ENCODE peak calls at places on chromosomes 5 and 9, in six cellular contexts. W is uterus, Q is left ventricle myocardium inferior, A is GM23338, N is psoas muscle, T is ovary. E is an unnamed sample. For H3K27me3, the result is how much of the 10 kb centered on the place peaks cover.

GRCh38 chr9:125971050-125971449 is 223.9 kb downstream of the PBX3 start:
- DNase-seq in W (no peak), Q (no peak), A (no peak), N (no peak), T (no peak), E (no peak)

GRCh38 chr9:4934976-4935672 is 49.9 kb upstream of the JAK2 start:
- DNase-seq in W (no peak), Q (no peak), A (no peak), N (no peak), T (no peak), E (no peak)

GRCh38 chr5:146647656-146648199 is 131.7 kb upstream of the GPR151 start:
- DNase-seq in W (no peak), Q (no peak), A (no peak), N (no peak), T (no peak), E (peak)

GRCh38 chr9:137382728-137383452 is 40.1 kb downstream of the EXD3 start:
- DNase-seq in W (no peak), Q (no peak), A (peak), N (peak), T (peak), E (no peak)

GRCh38 chr9:69180670-69181069 is 6.6 kb downstream of the TJP2 start:
- DNase-seq in W (no peak), Q (no peak), A (no peak), N (no peak), T (no peak), E (peak)

GRCh38 chr5:180563994-180564393 is 27.3 kb downstream of the SCGB3A1 start:
- DNase-seq in W (no peak), Q (no peak), A (no peak), N (no peak), T (no peak), E (no peak)

GRCh38 chr5:132103380-132103951 is 29.9 kb downstream of the CSF2 start:
- DNase-seq in W (peak), Q (peak), A (no peak), N (peak), T (peak), E (peak)

GRCh38 chr5:9149988-9150387 is 395.9 kb downstream of the SEMA5A start:
- DNase-seq in W (no peak), Q (no peak), A (no peak), N (no peak), T (no peak), E (peak)

GRCh38 chr5:81183811-81184748 is 49.0 kb upstream of the CKMT2 start:
- DNase-seq in W (no peak), Q (no peak), A (no peak), N (no peak), T (no peak), E (no peak)

GRCh38 chr9:26129216-26129615 is 451.0 kb upstream of the TUSC1 start:
- DNase-seq in W (no peak), Q (no peak), A (no peak), N (no peak), T (no peak), E (no peak)

GRCh38 chr5:176441921-176442323 is 6.3 kb upstream of the FAF2 start:
- DNase-seq in W (no peak), Q (no peak), A (peak), N (no peak), T (no peak), E (peak)

GRCh38 chr9:93578844-93579243 is 2.5 kb downstream of the PHF2 start:
- DNase-seq in W (no peak), Q (no peak), A (no peak), N (no peak), T (peak), E (no peak)

GRCh38 chr9:38333047-38333446 is 59.5 kb upstream of the ALDH1B1 start:
- DNase-seq in W (no peak), Q (no peak), A (no peak), N (no peak), T (no peak), E (no peak)

GRCh38 chr9:97558701-97559101 is 57.2 kb downstream of the TMOD1 start:
- DNase-seq in W (no peak), Q (no peak), A (no peak), N (no peak), T (no peak), E (no peak)

GRCh38 chr5:59745422-59745863 is 148.1 kb downstream of the PDE4D start:
- DNase-seq in W (peak), Q (no peak), A (no peak), N (peak), T (no peak), E (peak)

GRCh38 chr9:103514767-103515166 is 519.6 kb downstream of the CYLC2 start:
- DNase-seq in W (no peak), Q (no peak), A (no peak), N (no peak), T (no peak), E (no peak)
- H3K27ac ChIP-seq in W (no peak), Q (no peak), A (no peak), N (no peak), T (no peak), E (no peak)

GRCh38 chr5:151002250-151002649 is 18.1 kb upstream of the GPX3 start:
- DNase-seq in W (no peak), Q (no peak), A (peak), N (no peak), T (peak), E (no peak)
- TF ChIP-seq CTCF in W (peak), Q (peak), A (peak), N (peak), T (peak), E (peak)

DNA sequence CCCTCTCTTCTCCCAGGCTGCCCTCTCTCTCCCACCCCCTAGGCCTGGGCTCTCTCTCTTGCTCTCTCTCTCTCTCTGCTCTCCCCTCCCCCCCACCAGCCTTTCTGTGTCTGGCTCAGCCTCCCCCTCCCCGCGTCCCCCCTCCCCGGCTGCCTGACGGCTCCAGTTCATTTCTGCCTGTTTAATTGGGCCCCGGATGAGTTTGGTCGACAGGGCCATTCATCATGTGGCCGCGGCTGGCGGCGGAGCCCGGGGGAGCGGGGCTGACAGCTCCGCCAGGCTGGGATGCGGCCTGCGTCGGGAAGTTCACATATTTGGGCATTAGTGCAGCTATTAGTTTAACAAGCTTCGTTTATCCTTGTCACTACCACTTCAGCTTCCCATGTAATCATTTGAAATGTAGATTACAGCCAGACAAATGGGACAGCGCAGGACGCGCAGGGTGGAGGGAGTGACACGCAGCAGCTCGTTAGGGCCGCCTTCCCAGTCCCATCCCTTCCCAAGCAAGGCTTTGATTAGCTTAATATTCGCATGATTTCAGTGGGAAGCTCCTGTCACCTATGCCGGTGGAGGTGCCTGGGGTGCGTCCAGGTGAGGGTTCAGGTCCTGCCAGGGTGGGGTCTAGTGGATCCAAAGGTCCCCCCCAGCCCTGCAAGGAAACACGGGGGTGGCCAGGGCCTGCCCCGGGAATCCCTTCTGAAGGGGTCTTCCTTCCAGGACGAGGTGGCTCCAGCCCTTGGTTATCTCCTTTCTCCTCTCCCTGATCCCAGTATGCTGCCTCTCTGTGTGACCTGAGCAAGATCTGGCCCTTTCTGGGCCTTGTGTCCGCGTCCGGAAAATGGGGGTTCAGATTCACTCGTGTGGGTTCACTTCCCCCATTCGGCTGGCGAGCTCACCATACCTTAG is 214.8 kb downstream of the PAX5 start:
- DNase-seq in W (no peak), Q (no peak), A (peak), N (no peak), T (peak), E (no peak)
- H3K27me3 ChIP-seq in W (under half), Q (half or more), A (under half), N (under half), T (under half), E (half or more)

DNA sequence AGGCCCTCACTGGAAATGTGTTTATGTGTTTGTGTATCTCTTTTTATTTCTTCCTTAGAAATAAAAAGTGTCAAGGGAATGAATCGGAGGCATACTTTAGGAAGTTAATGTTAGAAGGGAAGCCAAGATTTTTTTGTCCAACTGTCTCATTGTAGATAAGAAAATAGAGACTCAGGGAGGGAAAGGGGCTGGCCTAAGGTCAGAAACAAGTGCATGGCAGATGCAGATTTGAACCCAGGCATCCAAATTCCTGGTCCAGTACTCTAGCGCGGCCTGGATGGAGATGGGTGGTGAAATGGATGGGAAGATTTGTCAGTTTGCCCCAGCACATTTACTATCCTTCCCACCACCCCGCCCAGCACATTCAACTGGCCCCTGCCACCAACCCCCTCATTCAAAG is 19.9 kb upstream of the TNIP1 start:
- DNase-seq in W (no peak), Q (no peak), A (no peak), N (no peak), T (no peak), E (no peak)
- H3K27ac ChIP-seq in W (peak), Q (peak), A (no peak), N (peak), T (no peak), E (no peak)

DNA sequence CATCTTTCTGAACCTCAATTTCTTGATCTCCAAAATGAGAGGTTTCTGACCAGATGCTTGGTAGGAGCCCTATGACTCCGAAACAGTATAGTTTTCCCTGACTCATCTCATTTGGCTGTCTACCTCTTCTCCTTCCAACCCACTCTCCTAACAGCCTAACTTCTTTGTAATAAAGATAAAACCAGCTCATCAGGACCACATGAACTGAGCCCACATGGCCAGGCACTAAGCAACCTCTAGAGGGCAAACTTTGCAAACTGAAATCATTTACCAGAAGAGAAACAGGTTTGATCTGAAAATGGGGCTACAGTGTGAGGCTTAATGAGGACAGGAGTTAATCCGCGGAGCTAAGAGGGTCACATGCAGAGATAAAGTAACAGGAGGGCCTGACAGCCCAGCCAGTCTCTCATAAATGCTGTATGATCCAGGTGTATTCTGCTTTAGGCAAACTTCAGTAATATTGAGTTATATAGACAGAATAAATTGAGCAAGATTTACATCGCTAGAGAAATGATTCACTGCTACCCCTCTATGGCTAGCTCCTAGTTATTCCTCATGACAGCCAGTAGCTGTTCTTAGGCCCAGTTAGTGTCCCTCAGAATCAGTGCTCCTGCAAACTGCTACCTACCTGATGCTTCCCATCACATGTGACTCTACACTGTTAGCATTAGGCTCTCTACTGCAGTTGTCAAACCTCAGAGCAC is 64.6 kb downstream of the ABCA1 start:
- DNase-seq in W (peak), Q (no peak), A (peak), N (no peak), T (peak), E (no peak)
- TF ChIP-seq CTCF in W (peak), Q (peak), A (peak), N (peak), T (peak), E (peak)

GRCh38 chr9:87606921-87607521 is 109.4 kb downstream of the DAPK1 start:
- DNase-seq in W (no peak), Q (no peak), A (no peak), N (no peak), T (no peak), E (peak)

GRCh38 chr9:87609002-87609401 is 111.3 kb downstream of the DAPK1 start:
- DNase-seq in W (no peak), Q (no peak), A (peak), N (no peak), T (no peak), E (no peak)

GRCh38 chr9:87605676-87606075 is 108.0 kb downstream of the DAPK1 start:
- DNase-seq in W (no peak), Q (no peak), A (no peak), N (no peak), T (no peak), E (no peak)

GRCh38 chr9:87610200-87611155 is 112.8 kb downstream of the DAPK1 start:
- DNase-seq in W (no peak), Q (no peak), A (no peak), N (no peak), T (no peak), E (peak)

GRCh38 chr9:87607859-87608258 is 110.2 kb downstream of the DAPK1 start:
- DNase-seq in W (no peak), Q (no peak), A (no peak), N (no peak), T (no peak), E (no peak)
- H3K27me3 ChIP-seq in W (under half), Q (under half), A (under half), N (under half), T (under half), E (under half)

GRCh38 chr9:124344291-124345050 is 70.8 kb downstream of the PSMB7 start:
- DNase-seq in W (no peak), Q (peak), A (no peak), N (no peak), T (no peak), E (no peak)

GRCh38 chr9:124342402-124342945 is 72.8 kb downstream of the PSMB7 start:
- DNase-seq in W (no peak), Q (no peak), A (no peak), N (no peak), T (no peak), E (no peak)

GRCh38 chr9:124343533-124344290 is 71.5 kb downstream of the PSMB7 start:
- DNase-seq in W (no peak), Q (peak), A (no peak), N (peak), T (no peak), E (no peak)

GRCh38 chr9:124341455-124342170 is 73.6 kb downstream of the PSMB7 start:
- DNase-seq in W (no peak), Q (no peak), A (no peak), N (no peak), T (no peak), E (no peak)

DNA sequence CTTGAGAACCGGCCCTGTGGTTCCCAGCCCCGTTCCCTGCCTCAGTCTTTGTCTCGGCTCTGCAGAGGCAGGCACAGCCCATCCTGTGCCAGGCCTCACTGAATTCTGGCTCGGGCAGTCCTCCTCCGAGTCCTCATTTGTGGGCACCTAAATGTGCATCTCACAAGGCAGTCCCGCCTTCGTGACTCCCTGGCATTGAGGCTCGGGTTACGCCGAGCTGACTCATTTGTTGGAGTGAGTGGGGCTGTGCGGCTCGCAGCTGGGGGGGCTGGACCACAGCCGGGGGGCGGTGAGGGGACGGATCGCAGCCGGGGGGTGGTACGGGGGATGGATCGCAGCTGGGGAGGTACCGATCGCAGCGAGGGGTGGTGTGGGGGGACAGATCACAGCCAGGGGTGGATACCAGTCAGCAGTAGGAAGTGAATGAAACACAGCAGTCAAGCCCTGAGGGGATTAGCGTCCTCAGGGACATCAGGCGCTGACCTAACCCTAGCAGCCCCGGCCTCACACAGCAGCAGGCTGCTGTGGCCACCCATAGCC is 72.2 kb downstream of the PSMB7 start:
- DNase-seq in W (peak), Q (peak), A (peak), N (peak), T (peak), E (peak)
- H3K27ac ChIP-seq in W (peak), Q (peak), A (no peak), N (peak), T (no peak), E (no peak)

GRCh38 chr5:74394543-74394923 is 246.0 kb downstream of the ENC1 start:
- DNase-seq in W (no peak), Q (no peak), A (peak), N (no peak), T (no peak), E (no peak)
- TF ChIP-seq CTCF in W (no peak), Q (peak), A (peak), N (no peak), T (no peak), E (peak)

E was measured in foreskin keratinocyte.